ENCODE peak calls at places on chromosome 2, in five cellular contexts. F is ACHN; C is substantia nigra; U is pancreas; M is activated effector memory CD4-positive, alpha-beta T cell treated with anti-CD3 and anti-CD28 coated beads, Interleukin-2, amount 50 U/mL, for 16 hours. R is an unnamed sample.

GRCh38 chr2:237184923-237185580 is 99.4 kb downstream of the COPS8 start:
- DNase-seq in F (no peak), C (no peak), U (no peak), M (no peak), R (no peak)

GRCh38 chr2:12861344-12861942 is 144.7 kb downstream of the TRIB2 start:
- DNase-seq in F (no peak), C (no peak), U (no peak), M (no peak), R (no peak)

GRCh38 chr2:128442053-128442751 is 123.5 kb upstream of the HS6ST1 start:
- DNase-seq in F (no peak), C (no peak), U (no peak), M (peak), R (peak)

GRCh38 chr2:229660951-229661350 is 53.4 kb downstream of the DNER start:
- DNase-seq in F (peak), C (no peak), U (no peak), M (no peak), R (no peak)

GRCh38 chr2:101272045-101272784 is 19.5 kb downstream of the CNOT11 start:
- DNase-seq in F (no peak), C (no peak), U (no peak), M (no peak), R (no peak)

GRCh38 chr2:191311627-191312026 is 66.4 kb downstream of the MYO1B start:
- DNase-seq in F (peak), C (no peak), U (no peak), M (no peak), R (no peak)

GRCh38 chr2:60958800-60959199 is 58.7 kb upstream of the PEX13 start:
- DNase-seq in F (peak), C (no peak), U (no peak), M (no peak), R (no peak)

GRCh38 chr2:105317937-105318336 is 11.6 kb downstream of the TGFBRAP1 start:
- DNase-seq in F (no peak), C (no peak), U (no peak), M (no peak), R (no peak)

GRCh38 chr2:145845207-145845894 is 1325.4 kb upstream of the ZEB2 start:
- DNase-seq in F (no peak), C (no peak), U (no peak), M (no peak), R (no peak)

GRCh38 chr2:96251721-96252292 is 14.0 kb downstream of the TMEM127 start:
- DNase-seq in F (peak), C (no peak), U (peak), M (no peak), R (no peak)

GRCh38 chr2:29066271-29066860 is 8.0 kb downstream of the PCARE start:
- DNase-seq in F (no peak), C (no peak), U (no peak), M (no peak), R (no peak)

GRCh38 chr2:107663632-107664031 is 163.1 kb upstream of the RGPD4 start:
- DNase-seq in F (no peak), C (no peak), U (no peak), M (no peak), R (no peak)

GRCh38 chr2:9410108-9410507 is 13.2 kb downstream of the ITGB1BP1 start:
- DNase-seq in F (no peak), C (no peak), U (no peak), M (no peak), R (no peak)

GRCh38 chr2:225173909-225174308 is 131.6 kb upstream of the DOCK10 start:
- DNase-seq in F (no peak), C (no peak), U (no peak), M (no peak), R (no peak)